ENCODE peak calls at places on chromosomes 3 and 15, in ten cellular contexts. M is brain microvascular endothelial cell; J is lung; G is right atrium auricular region; S is naive thymus-derived CD4-positive, alpha-beta T cell; N is endothelial cell of umbilical vein; L is pancreas; Q is tibial artery; X is GM12865; R is heart left ventricle. A is an unnamed sample.

GRCh38 chr3:145070795-145071194 is 1090.2 kb downstream of the PLOD2 start:
- DNase-seq in G (no peak), R (no peak), X (no peak), N (no peak), L (no peak), S (no peak), Q (no peak), M (no peak), J (no peak), A (no peak)

GRCh38 chr15:72312605-72313447 is 7.1 kb downstream of the CELF6 start:
- DNase-seq in X (peak), N (peak), L (peak), Q (peak), S (peak), R (peak), J (peak), M (peak), G (peak), A (no peak)

GRCh38 chr3:143066033-143066432 is 53.5 kb upstream of the CHST2 start:
- DNase-seq in N (no peak), L (no peak), J (no peak), Q (no peak), R (no peak), S (no peak), X (no peak), G (no peak), M (no peak), A (no peak)

GRCh38 chr15:27237319-27237939 is 266.4 kb downstream of the GABRG3 start:
- DNase-seq in R (no peak), Q (no peak), S (no peak), G (no peak), N (no peak), M (no peak), X (no peak), L (no peak), J (no peak), A (no peak)

GRCh38 chr3:49786357-49787181 is at the start of gene IP6K1:
- DNase-seq in Q (peak), X (peak), N (peak), S (peak), L (peak), R (peak), J (peak), M (peak), G (peak), A (peak)

GRCh38 chr15:89391685-89392257 is 57.1 kb upstream of the POLG start:
- DNase-seq in N (no peak), Q (no peak), X (no peak), M (no peak), R (no peak), J (no peak), S (no peak), G (no peak), L (no peak), A (no peak)

GRCh38 chr15:63857459-63857856 is 23.7 kb upstream of the HERC1 start:
- DNase-seq in Q (no peak), N (no peak), R (peak), L (no peak), X (no peak), M (no peak), J (no peak), S (no peak), G (no peak), A (no peak)

GRCh38 chr3:195450731-195451229 is 8.0 kb upstream of the ACAP2 start:
- DNase-seq in R (no peak), S (no peak), N (no peak), J (no peak), M (no peak), L (no peak), X (no peak), G (no peak), Q (peak), A (peak)

GRCh38 chr3:4043867-4044575 is 244.8 kb downstream of the LRRN1 start:
- DNase-seq in Q (no peak), G (no peak), X (no peak), J (no peak), N (no peak), L (no peak), S (no peak), R (no peak), M (no peak), A (no peak)

GRCh38 chr3:169618894-169619792 is 44.4 kb downstream of the MECOM start:
- DNase-seq in N (no peak), G (no peak), Q (no peak), M (no peak), J (no peak), L (no peak), X (no peak), R (no peak), S (no peak), A (no peak)

GRCh38 chr15:96361309-96362000 is 31.0 kb downstream of the NR2F2 start:
- DNase-seq in X (no peak), G (no peak), S (no peak), L (no peak), M (no peak), N (no peak), Q (no peak), R (no peak), J (no peak), A (no peak)

GRCh38 chr15:91572110-91572509 is 281.4 kb upstream of the SLCO3A1 start:
- DNase-seq in L (no peak), X (no peak), M (peak), Q (no peak), N (no peak), G (no peak), S (no peak), R (no peak), J (peak), A (peak)

GRCh38 chr15:71066983-71067382 is 48.3 kb upstream of the THSD4 start:
- DNase-seq in L (no peak), X (no peak), N (no peak), G (no peak), J (no peak), S (no peak), Q (peak), R (no peak), M (peak), A (peak)

GRCh38 chr3:193975072-193975535 is 160.8 kb upstream of the HES1 start:
- DNase-seq in R (no peak), J (peak), G (no peak), L (peak), M (no peak), X (no peak), N (no peak), S (no peak), Q (no peak), A (no peak)

GRCh38 chr3:10527295-10528016 is 22.1 kb upstream of the ATP2B2 start:
- DNase-seq in S (no peak), M (no peak), R (peak), L (no peak), Q (no peak), J (no peak), X (no peak), G (peak), N (no peak), A (no peak)

GRCh38 chr3:160092760-160093159 is 104.1 kb downstream of the IL12A start:
- DNase-seq in S (no peak), L (no peak), N (no peak), M (no peak), J (no peak), X (no peak), Q (no peak), G (no peak), R (no peak), A (no peak)

GRCh38 chr3:116083686-116084085 is 361.6 kb downstream of the LSAMP start:
- DNase-seq in L (no peak), M (peak), S (no peak), J (no peak), G (no peak), N (peak), X (no peak), Q (no peak), R (no peak), A (no peak)

GRCh38 chr3:193040836-193041672 is 123.4 kb upstream of the MB21D2 start:
- DNase-seq in Q (no peak), X (peak), R (no peak), N (peak), S (peak), G (no peak), J (no peak), M (peak), L (no peak), A (peak)

GRCh38 chr3:170470063-170471006 is 51.7 kb downstream of the CLDN11 start:
- DNase-seq in Q (no peak), G (no peak), R (no peak), X (no peak), L (no peak), M (no peak), J (no peak), N (no peak), S (no peak), A (peak)

GRCh38 chr15:100307241-100307855 is 34.4 kb downstream of the ADAMTS17 start:
- DNase-seq in L (no peak), N (no peak), Q (no peak), M (no peak), R (no peak), X (no peak), S (no peak), G (no peak), J (no peak), A (no peak)

GRCh38 chr15:33716025-33716424 is 252.3 kb upstream of the CHRM5 start:
- DNase-seq in L (no peak), X (peak), G (no peak), N (no peak), R (no peak), J (no peak), Q (no peak), M (no peak), S (no peak), A (no peak)

GRCh38 chr3:4983739-4984510 is 4.7 kb downstream of the BHLHE40 start:
- DNase-seq in N (peak), L (peak), G (peak), S (peak), J (no peak), X (peak), M (peak), R (peak), Q (peak), A (peak)

GRCh38 chr3:190424478-190425439 is 24.9 kb downstream of the TMEM207 start:
- DNase-seq in N (peak), S (peak), R (no peak), G (no peak), X (peak), Q (peak), J (peak), M (peak), L (peak), A (peak)

GRCh38 chr3:101819649-101820202 is 29.6 kb upstream of the NFKBIZ start:
- DNase-seq in L (no peak), R (no peak), M (no peak), S (no peak), J (no peak), N (no peak), Q (no peak), X (peak), G (no peak), A (no peak)

GRCh38 chr3:94036909-94037507 is 8.6 kb upstream of the STX19 start:
- DNase-seq in L (no peak), G (no peak), R (no peak), S (no peak), X (peak), J (no peak), Q (no peak), M (peak), N (peak), A (peak)

GRCh38 chr3:38597502-38598060 is 51.9 kb downstream of the SCN5A start:
- DNase-seq in G (no peak), J (no peak), M (no peak), R (no peak), X (no peak), N (no peak), S (no peak), Q (no peak), L (no peak), A (no peak)

GRCh38 chr3:152853196-152853595 is 18.3 kb downstream of the P2RY1 start:
- DNase-seq in X (no peak), M (peak), N (no peak), J (no peak), Q (no peak), G (no peak), R (no peak), S (no peak), L (no peak), A (no peak)

GRCh38 chr3:45426161-45426560 is 37.8 kb downstream of the LARS2 start:
- DNase-seq in R (no peak), J (peak), S (no peak), Q (no peak), G (no peak), X (no peak), N (no peak), M (no peak), L (no peak), A (no peak)

GRCh38 chr3:164332856-164333802 is 745.2 kb downstream of the SI start:
- DNase-seq in S (no peak), J (no peak), X (no peak), M (peak), N (no peak), L (no peak), R (no peak), Q (no peak), G (no peak), A (no peak)

GRCh38 chr3:9080165-9080564 is 116.9 kb upstream of the RAD18 start:
- DNase-seq in M (peak), Q (no peak), N (no peak), X (peak), G (no peak), S (no peak), R (no peak), L (no peak), J (no peak), A (no peak)

GRCh38 chr3:187997490-187997889 is 156.5 kb upstream of the LPP start:
- DNase-seq in S (no peak), X (no peak), R (no peak), J (no peak), M (no peak), Q (no peak), N (no peak), L (no peak), G (no peak), A (no peak)

GRCh38 chr3:161371441-161372320 is at the start of gene SPTSSB:
- DNase-seq in N (peak), M (peak), L (peak), R (peak), Q (no peak), J (peak), S (peak), X (peak), G (no peak), A (no peak)

GRCh38 chr3:129962600-129962999 is 11.9 kb upstream of the TRH start:
- DNase-seq in J (no peak), S (no peak), L (no peak), N (no peak), G (no peak), M (no peak), X (no peak), Q (no peak), R (no peak), A (no peak)

GRCh38 chr3:85254738-85255137 is 295.9 kb downstream of the CADM2 start:
- DNase-seq in S (no peak), M (no peak), Q (no peak), G (no peak), J (no peak), N (no peak), R (no peak), X (no peak), L (no peak), A (peak)

GRCh38 chr3:186705882-186706780 is 11.0 kb upstream of the KNG1 start:
- DNase-seq in G (no peak), R (no peak), Q (no peak), S (no peak), M (no peak), L (no peak), J (no peak), X (peak), N (peak), A (no peak)

GRCh38 chr3:107117922-107118576 is 259.2 kb upstream of the CCDC54 start:
- DNase-seq in Q (peak), X (peak), R (peak), S (no peak), L (no peak), M (peak), N (peak), G (peak), J (no peak), A (peak)

GRCh38 chr3:23198801-23199200 is 4.3 kb upstream of the UBE2E2 start:
- DNase-seq in R (no peak), N (no peak), J (no peak), S (no peak), Q (no peak), X (no peak), M (no peak), G (no peak), L (no peak), A (no peak)

GRCh38 chr3:27319847-27320526 is 49.2 kb downstream of the NEK10 start:
- DNase-seq in N (no peak), M (no peak), Q (peak), R (peak), L (no peak), J (no peak), G (peak), X (no peak), S (no peak), A (no peak)

GRCh38 chr15:80411788-80412288 is 7.7 kb downstream of the ARNT2 start:
- DNase-seq in M (no peak), N (no peak), J (no peak), L (no peak), Q (no peak), X (no peak), S (no peak), G (no peak), R (no peak), A (no peak)

GRCh38 chr3:111668912-111669488 is 73.9 kb upstream of the ZBED2 start:
- DNase-seq in N (peak), S (peak), X (peak), G (no peak), M (no peak), L (no peak), J (no peak), R (no peak), Q (no peak), A (no peak)

GRCh38 chr3:906739-907138 is 186.1 kb upstream of the CNTN6 start:
- DNase-seq in N (no peak), X (no peak), S (no peak), R (no peak), J (no peak), Q (no peak), M (no peak), L (no peak), G (no peak), A (no peak)

GRCh38 chr3:908839-909238 is 184.0 kb upstream of the CNTN6 start:
- DNase-seq in G (no peak), Q (no peak), X (no peak), L (no peak), J (no peak), S (no peak), M (no peak), N (no peak), R (no peak), A (no peak)

GRCh38 chr3:901953-902778 is 190.7 kb upstream of the CNTN6 start:
- DNase-seq in L (no peak), Q (no peak), G (no peak), X (peak), J (no peak), N (peak), S (no peak), M (no peak), R (no peak), A (no peak)

GRCh38 chr3:905217-905616 is 187.6 kb upstream of the CNTN6 start:
- DNase-seq in N (no peak), J (no peak), M (no peak), R (no peak), X (no peak), Q (no peak), S (no peak), G (no peak), L (no peak), A (no peak)
- H3K4me3 ChIP-seq in N (no peak), J (no peak), M (no peak), R (no peak), X (no peak), Q (no peak), S (no peak), G (no peak), L (no peak), A (no peak)

DNA sequence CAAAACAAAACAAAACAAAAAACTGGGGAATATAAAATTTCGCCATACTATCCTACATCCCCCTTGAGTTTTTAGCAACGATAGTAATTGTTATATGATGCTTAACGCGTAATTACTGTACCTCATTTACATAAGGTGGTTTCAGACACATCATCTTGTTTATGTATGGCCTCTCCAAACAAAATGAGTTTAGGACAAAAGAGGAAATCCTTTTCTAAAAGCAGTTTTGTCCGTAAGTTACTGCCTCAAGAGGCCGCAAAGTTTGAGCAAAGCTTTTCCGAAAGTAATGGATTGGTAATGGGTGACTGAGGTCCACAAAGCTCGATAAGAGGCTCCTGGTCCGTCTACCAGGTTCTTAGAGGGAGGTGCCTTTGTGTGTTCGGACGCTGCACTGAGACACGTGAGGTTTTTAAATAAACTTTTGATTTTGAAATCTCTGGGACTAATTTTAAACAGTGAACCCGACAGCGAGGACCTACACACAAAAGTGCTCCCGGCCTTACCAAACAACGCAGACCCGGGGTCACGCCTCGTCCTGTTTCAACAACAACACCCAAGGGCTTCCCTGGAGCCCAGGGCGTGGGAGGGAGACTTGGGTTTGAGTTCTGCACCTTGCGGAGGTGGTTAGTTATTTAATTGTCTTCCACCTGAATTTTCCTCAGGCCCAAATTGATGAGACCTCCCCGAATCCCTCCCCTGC is 505 bp upstream of the C15orf61 start:
- DNase-seq in L (no peak), N (no peak), M (no peak), X (no peak), S (no peak), Q (peak), R (no peak), J (no peak), G (no peak), A (no peak)
- H3K4me3 ChIP-seq in L (peak), N (peak), M (peak), X (peak), S (peak), Q (peak), R (peak), J (peak), G (peak), A (peak)

DNA sequence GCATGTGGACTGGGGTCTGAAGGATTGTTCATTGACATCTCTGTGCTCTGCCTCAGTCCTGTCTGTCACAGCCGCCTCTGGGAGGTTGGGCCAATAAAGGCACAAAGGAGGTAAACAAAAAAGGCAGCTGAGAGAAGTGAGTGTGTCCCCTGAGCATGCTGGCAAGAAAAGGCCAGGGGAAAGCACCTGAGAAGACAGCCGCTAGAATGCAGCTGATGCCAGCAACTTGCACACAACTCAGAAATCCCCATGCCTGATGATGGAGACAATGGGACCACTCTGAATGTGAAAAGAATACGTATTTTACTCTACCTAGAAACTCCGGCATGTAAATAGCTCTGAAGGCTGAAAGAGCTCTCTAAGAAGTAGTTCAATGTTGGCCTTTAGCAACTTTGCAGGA is 118.7 kb downstream of the KCNH8 start:
- DNase-seq in L (no peak), X (peak), J (no peak), G (no peak), M (no peak), Q (no peak), R (no peak), S (no peak), N (no peak), A (no peak)
- H3K4me3 ChIP-seq in L (no peak), X (no peak), J (no peak), G (no peak), M (no peak), Q (no peak), R (no peak), S (no peak), N (no peak), A (no peak)

GRCh38 chr15:59332009-59332408 is 40.7 kb downstream of the MYO1E start:
- DNase-seq in S (no peak), X (no peak), J (no peak), M (no peak), N (no peak), Q (no peak), L (no peak), G (no peak), R (no peak), A (no peak)

GRCh38 chr15:59333401-59334062 is 39.1 kb downstream of the MYO1E start:
- DNase-seq in N (no peak), J (no peak), M (no peak), R (no peak), S (no peak), X (no peak), G (no peak), Q (no peak), L (no peak), A (no peak)

GRCh38 chr15:59334063-59334415 is 38.6 kb downstream of the MYO1E start:
- DNase-seq in L (no peak), M (no peak), S (no peak), X (no peak), R (no peak), N (no peak), J (no peak), G (no peak), Q (no peak), A (no peak)

GRCh38 chr15:59338414-59338813 is 34.3 kb downstream of the MYO1E start:
- DNase-seq in G (no peak), M (no peak), J (no peak), L (no peak), N (no peak), Q (no peak), X (no peak), S (no peak), R (no peak), A (no peak)

GRCh38 chr15:59335197-59335786 is 37.4 kb downstream of the MYO1E start:
- DNase-seq in L (no peak), G (no peak), J (no peak), Q (no peak), M (no peak), R (no peak), N (no peak), X (peak), S (no peak), A (no peak)
- H3K4me3 ChIP-seq in L (no peak), G (no peak), J (no peak), Q (no peak), M (no peak), R (no peak), N (no peak), X (no peak), S (no peak), A (no peak)

GRCh38 chr15:69222002-69222474 is 61.6 kb downstream of the GLCE start:
- DNase-seq in N (no peak), S (no peak), Q (no peak), G (no peak), M (no peak), J (no peak), X (no peak), R (no peak), L (no peak), A (no peak)
- H3K4me3 ChIP-seq in N (no peak), S (no peak), Q (no peak), G (no peak), M (no peak), J (no peak), X (no peak), R (no peak), L (no peak), A (no peak)